ENCODE peak calls at places on chromosomes 12 and 14, in nine cellular contexts. K is fibroblast of pulmonary artery, T is AG04450, E is heart left ventricle, F is A549, V is IMR-90, B is foreskin fibroblast, W is astrocyte of the spinal cord, J is heart right ventricle. N is an unnamed sample.

GRCh38 chr14:100536721-100537700 is 50.2 kb downstream of the BEGAIN start:
- DNase-seq in K (no peak), T (no peak), E (peak), F (no peak), V (no peak), B (no peak), W (no peak), J (peak), N (no peak)

GRCh38 chr12:4769073-4769472 is 48.9 kb downstream of the GALNT8 start:
- DNase-seq in K (no peak), T (no peak), E (no peak), F (no peak), V (no peak), B (no peak), W (no peak), J (no peak), N (no peak)

GRCh38 chr14:53842938-53843337 is 113.7 kb downstream of the BMP4 start:
- DNase-seq in K (peak), T (no peak), E (no peak), F (peak), V (peak), B (peak), W (peak), J (no peak), N (no peak)

GRCh38 chr12:75525263-75525662 is 13.9 kb upstream of the KRR1 start:
- DNase-seq in K (no peak), T (no peak), E (no peak), F (no peak), V (peak), B (peak), W (no peak), J (no peak), N (no peak)

GRCh38 chr12:83641789-83642188 is 955.1 kb downstream of the TMTC2 start:
- DNase-seq in K (no peak), T (no peak), E (no peak), F (no peak), V (no peak), B (no peak), W (no peak), J (no peak), N (no peak)

GRCh38 chr12:15001733-15002471 is 29.1 kb downstream of the PDE6H start:
- DNase-seq in K (peak), T (no peak), E (peak), F (no peak), V (peak), B (peak), W (peak), J (peak), N (no peak)

GRCh38 chr14:36514278-36515104 is 5.5 kb downstream of the NKX2-1 start:
- DNase-seq in K (no peak), T (no peak), E (no peak), F (no peak), V (no peak), B (no peak), W (no peak), J (no peak), N (no peak)

GRCh38 chr14:67428501-67429031 is 16.6 kb upstream of the PLEK2 start:
- DNase-seq in K (peak), T (peak), E (no peak), F (no peak), V (peak), B (peak), W (peak), J (no peak), N (no peak)

GRCh38 chr14:88504602-88505001 is 50.2 kb downstream of the PTPN21 start:
- DNase-seq in K (no peak), T (no peak), E (no peak), F (no peak), V (no peak), B (no peak), W (no peak), J (no peak), N (no peak)

GRCh38 chr12:67069451-67070306 is 199.5 kb upstream of the CAND1 start:
- DNase-seq in K (no peak), T (no peak), E (peak), F (peak), V (no peak), B (peak), W (peak), J (no peak), N (no peak)

GRCh38 chr12:77814361-77814760 is 16.3 kb upstream of the NAV3 start:
- DNase-seq in K (no peak), T (no peak), E (no peak), F (no peak), V (no peak), B (no peak), W (peak), J (no peak), N (no peak)

GRCh38 chr14:89015016-89015415 is 190.6 kb downstream of the TTC8 start:
- DNase-seq in K (peak), T (no peak), E (no peak), F (no peak), V (no peak), B (peak), W (no peak), J (no peak), N (no peak)

GRCh38 chr12:120783197-120783596 is 57.6 kb downstream of the ACADS start:
- DNase-seq in K (peak), T (peak), E (no peak), F (no peak), V (peak), B (peak), W (peak), J (no peak), N (no peak)

GRCh38 chr12:96462571-96463280 is 26.7 kb upstream of the CFAP54 start:
- DNase-seq in K (no peak), T (no peak), E (no peak), F (no peak), V (no peak), B (no peak), W (no peak), J (no peak), N (no peak)

GRCh38 chr12:3972576-3972975 is 99.4 kb upstream of the PARP11 start:
- DNase-seq in K (no peak), T (no peak), E (no peak), F (no peak), V (no peak), B (no peak), W (no peak), J (no peak), N (no peak)

GRCh38 chr12:118611295-118611694 is 234.9 kb downstream of the SUDS3 start:
- DNase-seq in K (no peak), T (no peak), E (no peak), F (no peak), V (no peak), B (no peak), W (no peak), J (no peak), N (no peak)

GRCh38 chr12:120720234-120720968 is 5.2 kb upstream of the ACADS start:
- DNase-seq in K (peak), T (peak), E (no peak), F (no peak), V (peak), B (peak), W (peak), J (no peak), N (no peak)

GRCh38 chr12:6316921-6317692 is 6.6 kb downstream of the PLEKHG6 start:
- DNase-seq in K (no peak), T (no peak), E (no peak), F (no peak), V (no peak), B (no peak), W (no peak), J (no peak), N (no peak)

GRCh38 chr14:19947413-19948090 is 16.8 kb downstream of the OR4K1 start:
- DNase-seq in K (no peak), T (no peak), E (no peak), F (no peak), V (no peak), B (no peak), W (no peak), J (no peak), N (no peak)

GRCh38 chr12:1809606-1810140 is 10.7 kb upstream of the LRTM2 start:
- DNase-seq in K (no peak), T (no peak), E (no peak), F (no peak), V (no peak), B (no peak), W (no peak), J (no peak), N (no peak)

GRCh38 chr14:45947785-45948184 is 694.8 kb upstream of the MIS18BP1 start:
- DNase-seq in K (no peak), T (no peak), E (no peak), F (no peak), V (no peak), B (no peak), W (no peak), J (no peak), N (no peak)

GRCh38 chr12:6965026-6965661 is 5.3 kb downstream of the PHB2 start:
- DNase-seq in K (peak), T (peak), E (peak), F (peak), V (peak), B (peak), W (peak), J (peak), N (no peak)

GRCh38 chr12:4762773-4763172 is 42.6 kb downstream of the GALNT8 start:
- DNase-seq in K (no peak), T (no peak), E (no peak), F (no peak), V (no peak), B (no peak), W (no peak), J (no peak), N (no peak)

GRCh38 chr14:41201721-41202120 is 405.0 kb upstream of the LRFN5 start:
- DNase-seq in K (no peak), T (no peak), E (no peak), F (no peak), V (no peak), B (no peak), W (no peak), J (no peak), N (no peak)

GRCh38 chr14:94890755-94891154 is 120.8 kb upstream of the GSC start:
- DNase-seq in K (no peak), T (no peak), E (no peak), F (no peak), V (no peak), B (peak), W (no peak), J (no peak), N (no peak)

GRCh38 chr12:56261503-56262230 is 3.5 kb upstream of the ANKRD52 start:
- DNase-seq in K (peak), T (no peak), E (no peak), F (peak), V (peak), B (peak), W (peak), J (no peak), N (peak)

DNA sequence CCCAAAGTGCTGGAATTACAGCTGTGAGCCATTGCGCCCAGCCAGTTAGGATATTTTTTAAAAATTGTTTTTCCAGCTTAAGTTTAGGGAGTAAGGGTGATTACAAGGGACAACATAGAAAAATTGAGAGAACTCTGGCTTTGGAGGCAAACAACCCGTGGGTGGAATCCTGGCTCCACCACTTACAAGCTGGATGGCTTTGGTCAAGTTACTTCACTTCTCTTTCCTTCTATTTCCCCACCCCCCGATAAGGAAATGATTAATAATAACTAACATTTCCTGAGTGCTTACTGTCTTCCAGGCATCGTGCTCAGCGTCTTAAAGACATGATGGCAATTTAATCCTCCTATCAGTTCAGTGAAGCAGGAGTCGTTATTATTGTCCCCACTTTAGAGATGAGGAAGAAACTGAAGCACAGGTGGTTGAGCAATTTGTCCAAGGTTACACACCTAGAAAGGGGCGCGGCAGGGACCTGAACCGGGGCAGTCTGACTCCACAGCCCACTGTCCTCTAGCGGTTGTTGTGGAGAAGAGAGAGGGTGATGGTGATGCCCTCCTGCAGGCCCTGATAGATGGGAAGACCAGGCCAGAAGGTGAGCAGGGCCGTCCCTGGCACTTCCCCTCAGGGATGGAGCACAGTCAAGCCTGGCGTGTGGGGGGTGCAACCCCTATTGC is 16.7 kb upstream of the FAIM2 start:
- DNase-seq in K (peak), T (no peak), E (no peak), F (no peak), V (peak), B (peak), W (no peak), J (no peak), N (no peak)
- TF ChIP-seq CTCF in K (peak), T (no peak), E (no peak), F (no peak), V (no peak), B (no peak), W (no peak), J (no peak), N (no peak)

DNA sequence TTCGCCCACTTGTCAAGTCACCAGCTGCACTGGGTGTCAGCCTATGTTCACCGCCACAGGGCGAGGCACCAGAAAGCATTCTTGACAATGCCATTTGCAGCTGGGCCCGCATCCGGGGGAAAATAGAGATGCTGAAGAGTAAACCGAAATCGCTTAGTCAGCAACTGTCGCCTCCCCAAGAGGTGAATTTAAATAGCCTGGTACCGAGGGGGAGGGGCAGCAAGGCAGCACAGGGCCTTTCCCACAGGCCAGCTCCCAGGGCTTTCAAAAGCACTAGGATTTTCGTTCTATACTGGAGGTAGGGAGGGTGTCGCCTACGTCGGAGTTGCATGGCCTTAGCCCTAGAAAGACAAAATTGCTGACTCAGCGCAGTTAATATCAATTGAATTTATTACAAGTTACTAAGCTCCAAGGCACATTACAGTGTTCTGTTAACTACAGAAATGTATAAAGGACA is 4.3 kb downstream of the IRF2BPL start:
- DNase-seq in K (peak), T (no peak), E (peak), F (no peak), V (peak), B (peak), W (peak), J (no peak), N (no peak)
- H3K4me3 ChIP-seq in K (peak), T (peak), E (peak), F (peak), V (peak), B (peak), W (peak), J (peak), N (peak)

DNA sequence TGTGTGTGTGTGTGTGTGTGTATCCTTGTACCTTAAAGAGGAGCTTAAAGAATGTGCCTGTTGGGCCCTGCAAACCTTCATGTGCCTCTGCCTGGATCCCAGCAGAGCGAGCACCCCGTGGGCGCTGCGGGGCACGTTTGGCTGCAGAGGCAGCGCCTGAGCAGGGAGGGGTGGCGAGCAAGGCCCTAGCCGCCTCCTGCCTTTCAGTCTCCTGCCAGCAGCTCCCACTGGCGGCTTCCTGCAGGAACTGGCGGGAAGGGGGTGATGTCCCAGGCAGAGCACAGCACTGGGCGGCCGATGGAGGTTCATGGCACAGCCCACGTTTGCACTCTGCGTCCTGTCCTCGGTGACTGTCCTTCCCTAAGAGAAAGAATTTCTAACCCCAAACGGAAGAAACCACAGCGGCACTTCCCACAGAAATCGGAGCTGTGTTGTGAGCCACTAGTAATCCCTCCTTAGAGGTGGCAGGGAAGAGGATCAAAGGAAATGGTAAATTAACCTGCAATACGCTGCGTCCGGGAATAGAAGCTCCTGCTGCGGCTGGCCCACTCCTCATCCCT is 19.8 kb downstream of the ZBTB42 start:
- DNase-seq in K (peak), T (peak), E (peak), F (peak), V (peak), B (peak), W (peak), J (no peak), N (no peak)
- TF ChIP-seq CTCF in K (peak), T (peak), E (peak), F (no peak), V (peak), B (peak), W (peak), J (peak), N (peak)

DNA sequence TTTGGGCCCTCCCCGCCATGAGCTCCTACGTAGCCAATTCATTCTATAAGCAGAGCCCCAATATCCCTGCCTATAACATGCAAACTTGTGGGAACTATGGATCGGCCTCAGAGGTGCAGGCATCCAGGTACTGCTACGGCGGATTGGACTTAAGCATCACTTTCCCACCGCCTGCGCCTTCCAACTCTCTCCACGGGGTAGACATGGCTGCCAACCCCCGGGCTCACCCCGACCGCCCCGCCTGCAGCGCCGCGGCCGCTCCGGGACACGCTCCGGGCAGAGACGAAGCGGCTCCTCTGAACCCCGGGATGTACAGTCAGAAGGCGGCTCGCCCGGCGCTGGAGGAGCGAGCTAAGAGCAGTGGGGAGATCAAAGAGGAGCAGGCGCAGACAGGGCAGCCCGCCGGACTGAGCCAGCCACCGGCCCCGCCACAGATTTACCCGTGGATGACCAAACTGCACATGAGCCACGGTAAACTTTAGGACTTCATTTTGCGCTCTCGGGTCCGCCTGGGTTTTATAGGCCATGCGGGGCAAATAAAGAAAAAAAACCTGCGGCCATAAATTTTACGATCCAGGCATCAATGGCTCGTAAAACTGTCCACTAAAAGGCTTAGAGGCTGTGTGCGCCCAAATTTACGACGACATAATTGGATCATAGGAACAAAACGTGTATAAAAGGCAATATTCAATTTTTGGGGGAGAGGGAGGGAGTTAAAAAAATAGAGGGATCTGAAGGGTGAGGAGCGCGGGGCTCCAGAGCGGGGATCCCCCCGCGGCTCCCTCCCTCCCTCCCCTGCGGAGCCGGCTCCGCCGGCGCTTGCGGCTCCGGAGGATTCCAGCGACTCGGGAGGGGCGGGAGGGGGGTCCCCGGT is 493 bp downstream of the HOXC5 start:
- DNase-seq in K (no peak), T (no peak), E (no peak), F (peak), V (no peak), B (peak), W (peak), J (no peak), N (no peak)
- H3K4me3 ChIP-seq in K (peak), T (no peak), E (peak), F (peak), V (no peak), B (peak), W (peak), J (peak), N (peak)

GRCh38 chr12:103326190-103326589 is 169.6 kb downstream of the C12orf42 start:
- DNase-seq in K (no peak), T (no peak), E (no peak), F (peak), V (no peak), B (no peak), W (no peak), J (no peak), N (no peak)
- TF ChIP-seq CTCF in K (no peak), T (no peak), E (no peak), F (peak), V (no peak), B (no peak), W (no peak), J (no peak), N (peak)

DNA sequence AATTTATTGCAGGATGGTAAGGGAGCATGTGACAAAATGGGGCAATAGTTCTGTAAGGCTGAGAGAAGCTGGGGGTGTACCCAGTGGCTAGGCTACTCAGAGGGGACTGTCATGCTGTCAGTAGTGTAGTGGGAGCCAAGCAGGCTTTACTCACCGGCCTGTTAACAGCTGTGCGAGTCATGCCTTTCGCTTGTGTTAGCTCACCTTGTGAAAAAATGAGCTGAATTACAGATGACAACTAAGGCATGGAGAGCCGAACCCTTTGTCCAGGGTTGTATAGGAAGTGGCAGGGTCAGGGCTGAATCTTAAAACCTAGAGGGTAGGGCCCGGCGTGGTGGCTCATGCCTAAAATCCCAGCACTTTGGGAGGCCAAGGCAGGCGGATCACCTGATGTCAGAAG is 37.9 kb downstream of the SH2B3 start:
- DNase-seq in K (peak), T (no peak), E (peak), F (no peak), V (peak), B (peak), W (no peak), J (no peak), N (peak)
- H3K4me3 ChIP-seq in K (no peak), T (no peak), E (no peak), F (no peak), V (no peak), B (no peak), W (no peak), J (no peak), N (no peak)

GRCh38 chr12:104482748-104483147 is 26.0 kb downstream of the CHST11 start:
- DNase-seq in K (peak), T (no peak), E (no peak), F (no peak), V (no peak), B (peak), W (no peak), J (no peak), N (no peak)
- TF ChIP-seq CTCF in K (no peak), T (no peak), E (no peak), F (no peak), V (no peak), B (no peak), W (no peak), J (no peak), N (no peak)